ENCODE peak calls at places on chromosomes 4 and X, in seven cellular contexts. One of them, this sample, is unnamed.
A peak's percentile ranks its signal among the peaks of the same experiment; 100 is the strongest.

GRCh38 chr4:21290562-21290961 is 590.3 kb downstream of the PACRGL start:
- DNase-seq in K562: no peak
- DNase-seq in H1: no peak
- DNase-seq in SK-N-SH: no peak
- DNase-seq in GM12878: no peak
- DNase-seq in HCT116: no peak
- DNase-seq in HepG2: no peak
- DNase-seq in this sample: no peak

GRCh38 chr4:13527983-13528822 is 16.1 kb downstream of the NKX3-2 start:
- DNase-seq in K562: no peak
- DNase-seq in H1: peak; percentile 63
- DNase-seq in SK-N-SH: peak; percentile 42
- DNase-seq in GM12878: peak; percentile 56
- DNase-seq in HCT116: no peak
- DNase-seq in HepG2: no peak
- DNase-seq in this sample: no peak

GRCh38 chrX:136538811-136539210 is 6.8 kb downstream of the VGLL1 start:
- DNase-seq in K562: no peak
- DNase-seq in H1: no peak
- DNase-seq in SK-N-SH: no peak
- DNase-seq in GM12878: no peak
- DNase-seq in HCT116: no peak
- DNase-seq in HepG2: no peak
- DNase-seq in this sample: no peak

GRCh38 chr4:37765741-37766140 is 60.7 kb upstream of the PGM2 start:
- DNase-seq in K562: no peak
- DNase-seq in H1: no peak
- DNase-seq in SK-N-SH: no peak
- DNase-seq in GM12878: peak; percentile 40
- DNase-seq in HCT116: no peak
- DNase-seq in HepG2: peak; percentile 78
- DNase-seq in this sample: peak; percentile 8

GRCh38 chrX:150334100-150334499 is 29.0 kb upstream of the MAMLD1 start:
- DNase-seq in K562: no peak
- DNase-seq in H1: no peak
- DNase-seq in SK-N-SH: no peak
- DNase-seq in GM12878: no peak
- DNase-seq in HCT116: no peak
- DNase-seq in HepG2: no peak
- DNase-seq in this sample: no peak

GRCh38 chrX:8811611-8812010 is 10.4 kb upstream of the FAM9A start:
- DNase-seq in K562: no peak
- DNase-seq in H1: no peak
- DNase-seq in SK-N-SH: no peak
- DNase-seq in GM12878: no peak
- DNase-seq in HCT116: no peak
- DNase-seq in HepG2: no peak
- DNase-seq in this sample: no peak

GRCh38 chr4:60992037-60992436 is 208.1 kb upstream of the ADGRL3 start:
- DNase-seq in K562: no peak
- DNase-seq in H1: no peak
- DNase-seq in SK-N-SH: no peak
- DNase-seq in GM12878: no peak
- DNase-seq in HCT116: no peak
- DNase-seq in HepG2: no peak
- DNase-seq in this sample: no peak

GRCh38 chr4:83556006-83556712 is 20.3 kb downstream of the GPAT3 start:
- DNase-seq in K562: no peak
- DNase-seq in H1: no peak
- DNase-seq in SK-N-SH: no peak
- DNase-seq in GM12878: no peak
- DNase-seq in HCT116: no peak
- DNase-seq in HepG2: no peak
- DNase-seq in this sample: no peak

GRCh38 chrX:68837119-68837518 is 8.3 kb downstream of the EFNB1 start:
- DNase-seq in K562: no peak
- DNase-seq in H1: no peak
- DNase-seq in SK-N-SH: no peak
- DNase-seq in GM12878: no peak
- DNase-seq in HCT116: no peak
- DNase-seq in HepG2: no peak
- DNase-seq in this sample: no peak

GRCh38 chrX:150762258-150762867 is 69.2 kb downstream of the MTMR1 start:
- DNase-seq in K562: no peak
- DNase-seq in H1: no peak
- DNase-seq in SK-N-SH: no peak
- DNase-seq in GM12878: no peak
- DNase-seq in HCT116: no peak
- DNase-seq in HepG2: no peak
- DNase-seq in this sample: no peak

GRCh38 chr4:106304632-106305031 is 11.4 kb downstream of the TBCK start:
- DNase-seq in K562: no peak
- DNase-seq in H1: no peak
- DNase-seq in SK-N-SH: no peak
- DNase-seq in GM12878: no peak
- DNase-seq in HCT116: no peak
- DNase-seq in HepG2: no peak
- DNase-seq in this sample: no peak

GRCh38 chr4:91997045-91997444 is 306.7 kb upstream of the GRID2 start:
- DNase-seq in K562: no peak
- DNase-seq in H1: no peak
- DNase-seq in SK-N-SH: no peak
- DNase-seq in GM12878: no peak
- DNase-seq in HCT116: no peak
- DNase-seq in HepG2: no peak
- DNase-seq in this sample: no peak

GRCh38 chr4:52912608-52913007 is 50.5 kb downstream of the RASL11B start:
- DNase-seq in K562: no peak
- DNase-seq in H1: no peak
- DNase-seq in SK-N-SH: no peak
- DNase-seq in GM12878: no peak
- DNase-seq in HCT116: no peak
- DNase-seq in HepG2: no peak
- DNase-seq in this sample: no peak

GRCh38 chr4:123446791-123447474 is 50.3 kb downstream of the SPRY1 start:
- DNase-seq in K562: no peak
- DNase-seq in H1: no peak
- DNase-seq in SK-N-SH: no peak
- DNase-seq in GM12878: no peak
- DNase-seq in HCT116: no peak
- DNase-seq in HepG2: peak; percentile 71
- DNase-seq in this sample: no peak

GRCh38 chrX:26466387-26466786 is 250.4 kb downstream of the MAGEB5 start:
- DNase-seq in K562: no peak
- DNase-seq in H1: no peak
- DNase-seq in SK-N-SH: no peak
- DNase-seq in GM12878: no peak
- DNase-seq in HCT116: no peak
- DNase-seq in HepG2: no peak
- DNase-seq in this sample: no peak

GRCh38 chr4:4430492-4431195 is 43.7 kb downstream of the NSG1 start:
- DNase-seq in K562: peak; percentile 67
- DNase-seq in H1: peak; percentile 74
- DNase-seq in SK-N-SH: peak; percentile 77
- DNase-seq in GM12878: no peak
- DNase-seq in HCT116: peak; percentile 39
- DNase-seq in HepG2: peak; percentile 59
- DNase-seq in this sample: peak; percentile 36

GRCh38 chr4:168960716-168961115 is 49.3 kb downstream of the CBR4 start:
- DNase-seq in K562: no peak
- DNase-seq in H1: no peak
- DNase-seq in SK-N-SH: no peak
- DNase-seq in GM12878: no peak
- DNase-seq in HCT116: no peak
- DNase-seq in HepG2: no peak
- DNase-seq in this sample: no peak

GRCh38 chr4:139754913-139755312 is 89.3 kb downstream of the MGST2 start:
- DNase-seq in K562: no peak
- DNase-seq in H1: no peak
- DNase-seq in SK-N-SH: no peak
- DNase-seq in GM12878: no peak
- DNase-seq in HCT116: no peak
- DNase-seq in HepG2: no peak
- DNase-seq in this sample: no peak

GRCh38 chr4:2095236-2096072 is 36.3 kb downstream of the NAT8L start:
- DNase-seq in K562: no peak
- DNase-seq in H1: no peak
- DNase-seq in SK-N-SH: no peak
- DNase-seq in GM12878: no peak
- DNase-seq in HCT116: no peak
- DNase-seq in HepG2: no peak
- DNase-seq in this sample: no peak

GRCh38 chr4:8374851-8375649 is 65.5 kb downstream of the ACOX3 start:
- DNase-seq in K562: no peak
- DNase-seq in H1: no peak
- DNase-seq in SK-N-SH: no peak
- DNase-seq in GM12878: no peak
- DNase-seq in HCT116: no peak
- DNase-seq in HepG2: no peak
- DNase-seq in this sample: no peak

DNA sequence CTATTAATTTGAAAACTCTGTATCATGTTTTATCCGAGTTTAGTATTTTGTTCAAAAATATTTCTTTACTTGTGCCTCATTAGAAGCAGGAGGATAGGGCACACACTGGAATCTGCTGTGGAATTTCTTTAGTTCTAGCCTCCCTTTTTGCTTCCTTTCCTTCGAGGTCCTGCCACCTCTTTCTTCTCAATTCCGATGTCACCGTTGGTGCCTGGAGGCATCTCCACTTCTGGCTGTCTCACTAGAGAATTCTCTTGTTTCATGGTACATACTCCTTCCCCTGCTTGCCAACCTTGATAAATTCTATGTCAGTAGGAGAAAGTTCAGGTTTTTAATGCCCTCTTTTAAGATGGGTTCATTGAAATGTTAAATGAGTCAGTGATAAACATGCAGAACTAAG is 140.1 kb downstream of the ANK2 start:
- DNase-seq in K562: no peak
- DNase-seq in H1: no peak
- DNase-seq in SK-N-SH: no peak
- DNase-seq in GM12878: no peak
- DNase-seq in HCT116: no peak
- DNase-seq in HepG2: no peak
- DNase-seq in this sample: no peak
- TF ChIP-seq JUND in K562: no peak
- TF ChIP-seq JUND in H1: no peak
- TF ChIP-seq JUND in SK-N-SH: no peak
- TF ChIP-seq JUND in GM12878: no peak
- TF ChIP-seq JUND in HCT116: no peak
- TF ChIP-seq JUND in HepG2: no peak
- TF ChIP-seq JUND in this sample: no peak

GRCh38 chr4:108988514-108989195 is 225.8 kb upstream of the ETNPPL start:
- DNase-seq in K562: no peak
- DNase-seq in H1: no peak
- DNase-seq in SK-N-SH: no peak
- DNase-seq in GM12878: no peak
- DNase-seq in HCT116: no peak
- DNase-seq in HepG2: no peak
- DNase-seq in this sample: no peak
- TF ChIP-seq JUND in K562: no peak
- TF ChIP-seq JUND in H1: no peak
- TF ChIP-seq JUND in SK-N-SH: no peak
- TF ChIP-seq JUND in GM12878: no peak
- TF ChIP-seq JUND in HCT116: no peak
- TF ChIP-seq JUND in HepG2: no peak
- TF ChIP-seq JUND in this sample: no peak

DNA sequence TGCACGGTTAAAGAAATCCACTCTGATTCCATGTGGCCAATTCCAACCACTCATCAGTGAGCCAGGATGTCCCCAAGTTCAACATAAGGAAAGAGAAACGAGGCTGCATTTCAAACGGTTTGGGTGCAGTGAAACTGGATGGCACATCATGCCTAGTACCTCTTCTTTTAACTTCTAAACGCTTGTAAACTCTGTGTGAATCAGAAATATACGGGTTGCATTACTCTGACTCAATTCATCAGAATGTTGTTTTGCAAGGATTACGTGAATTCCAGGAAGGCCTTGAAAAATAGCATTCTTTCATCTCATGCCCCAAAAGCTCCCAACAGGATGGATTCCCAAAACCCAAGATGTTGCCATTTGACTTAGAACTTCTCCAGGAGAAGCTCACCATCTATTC is 270.4 kb downstream of the LDB2 start:
- DNase-seq in K562: no peak
- DNase-seq in H1: no peak
- DNase-seq in SK-N-SH: no peak
- DNase-seq in GM12878: no peak
- DNase-seq in HCT116: no peak
- DNase-seq in HepG2: no peak
- DNase-seq in this sample: no peak
- TF ChIP-seq JUND in K562: no peak
- TF ChIP-seq JUND in H1: no peak
- TF ChIP-seq JUND in SK-N-SH: peak; percentile 64
- TF ChIP-seq JUND in GM12878: no peak
- TF ChIP-seq JUND in HCT116: no peak
- TF ChIP-seq JUND in HepG2: no peak
- TF ChIP-seq JUND in this sample: no peak

GRCh38 chr4:54227261-54228063 is 1.6 kb upstream of the PDGFRA start:
- DNase-seq in K562: no peak
- DNase-seq in H1: peak; percentile 64
- DNase-seq in SK-N-SH: peak; percentile 77
- DNase-seq in GM12878: no peak
- DNase-seq in HCT116: no peak
- DNase-seq in HepG2: no peak
- DNase-seq in this sample: no peak

GRCh38 chr4:54228563-54229501 is at the start of gene PDGFRA:
- DNase-seq in K562: no peak
- DNase-seq in H1: peak; percentile 52
- DNase-seq in SK-N-SH: peak; percentile 89
- DNase-seq in GM12878: no peak
- DNase-seq in HCT116: no peak
- DNase-seq in HepG2: no peak
- DNase-seq in this sample: no peak

GRCh38 chr4:54226399-54227260 is 2.5 kb upstream of the PDGFRA start:
- DNase-seq in K562: no peak
- DNase-seq in H1: peak; percentile 67
- DNase-seq in SK-N-SH: no peak
- DNase-seq in GM12878: no peak
- DNase-seq in HCT116: no peak
- DNase-seq in HepG2: no peak
- DNase-seq in this sample: no peak

GRCh38 chr4:54229631-54230478 is 762 bp downstream of the PDGFRA start:
- DNase-seq in K562: no peak
- DNase-seq in H1: peak; percentile 63
- DNase-seq in SK-N-SH: peak; percentile 52
- DNase-seq in GM12878: no peak
- DNase-seq in HCT116: no peak
- DNase-seq in HepG2: no peak
- DNase-seq in this sample: no peak

DNA sequence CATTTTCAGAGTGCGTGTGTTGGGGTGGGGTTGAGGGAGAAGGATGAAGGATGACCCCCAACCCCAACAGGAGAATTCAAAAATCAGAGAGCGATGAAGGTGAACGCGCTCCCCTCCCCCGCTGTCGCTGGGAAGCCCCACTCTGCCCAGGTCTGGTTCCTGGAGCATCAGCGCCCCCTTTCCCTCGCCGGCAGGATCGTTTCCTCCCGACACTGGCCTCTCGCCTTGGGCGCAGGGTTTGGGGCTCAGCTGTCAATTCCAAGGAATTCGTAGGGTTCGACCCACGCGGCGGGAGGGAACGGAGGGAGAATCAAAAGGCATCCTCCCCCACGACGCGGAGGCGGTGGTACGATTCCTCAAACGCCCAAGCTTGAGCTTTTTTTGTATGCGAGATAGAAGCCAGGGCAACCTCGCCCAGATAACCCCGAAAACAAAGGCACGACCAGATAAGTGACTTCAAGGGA is 997 bp upstream of the PDGFRA start:
- DNase-seq in K562: peak; percentile 61
- DNase-seq in H1: peak; percentile 93
- DNase-seq in SK-N-SH: peak; percentile 87
- DNase-seq in GM12878: no peak
- DNase-seq in HCT116: no peak
- DNase-seq in HepG2: peak; percentile 5
- DNase-seq in this sample: peak; percentile 43
- TF ChIP-seq JUND in K562: no peak
- TF ChIP-seq JUND in H1: no peak
- TF ChIP-seq JUND in SK-N-SH: no peak
- TF ChIP-seq JUND in GM12878: no peak
- TF ChIP-seq JUND in HCT116: no peak
- TF ChIP-seq JUND in HepG2: no peak
- TF ChIP-seq JUND in this sample: no peak